ENCODE peak calls at places on chromosomes 13 and 19, in six cellular contexts. M, G, I, T, Y and L are unnamed samples.

GRCh38 chr19:45882652-45883585 is 3.0 kb downstream of the IRF2BP1 start:
- DNase-seq in M (peak), I (peak), T (peak), G (peak), Y (peak), L (peak)

GRCh38 chr13:67827992-67828391 is 597.9 kb upstream of the PCDH9 start:
- DNase-seq in I (no peak), Y (no peak), M (no peak), T (no peak), G (peak), L (no peak)

GRCh38 chr19:10852098-10852800 is 4.0 kb downstream of the C19orf38 start:
- DNase-seq in I (no peak), Y (no peak), M (peak), T (no peak), G (peak), L (no peak)

GRCh38 chr19:16828990-16829821 is at the start of gene SIN3B:
- DNase-seq in I (peak), M (peak), Y (peak), T (peak), G (peak), L (peak)

GRCh38 chr19:29767039-29767735 is 44.6 kb upstream of the CCNE1 start:
- DNase-seq in G (no peak), M (no peak), I (no peak), Y (no peak), T (no peak), L (no peak)

GRCh38 chr19:444677-445210 is 16.1 kb downstream of the SHC2 start:
- DNase-seq in M (no peak), G (no peak), Y (no peak), T (no peak), I (no peak), L (no peak)

GRCh38 chr19:45922281-45922680 is 7.7 kb upstream of the NANOS2 start:
- DNase-seq in Y (no peak), M (peak), G (peak), T (no peak), I (peak), L (peak)

GRCh38 chr13:99746857-99747710 is 224.5 kb downstream of the ZIC5 start:
- DNase-seq in T (no peak), M (no peak), G (no peak), I (no peak), Y (no peak), L (peak)

GRCh38 chr19:7916137-7916907 is 1.7 kb downstream of the TGFBR3L start:
- DNase-seq in M (peak), G (peak), T (peak), Y (peak), I (no peak), L (peak)

GRCh38 chr19:46416077-46416709 is 2.8 kb upstream of the CCDC8 start:
- DNase-seq in M (peak), I (peak), T (no peak), G (peak), Y (peak), L (peak)

GRCh38 chr19:49875801-49876421 is 1.2 kb downstream of the AKT1S1 start:
- DNase-seq in T (peak), M (peak), G (peak), I (no peak), Y (peak), L (peak)

GRCh38 chr19:33461256-33462111 is 60.1 kb downstream of the PEPD start:
- DNase-seq in T (no peak), G (no peak), I (no peak), M (no peak), Y (no peak), L (no peak)

GRCh38 chr19:31698352-31698751 is 349.1 kb upstream of the TSHZ3 start:
- DNase-seq in M (no peak), Y (no peak), T (no peak), G (no peak), I (no peak), L (peak)

GRCh38 chr13:79457948-79458347 is 23.0 kb upstream of the NDFIP2 start:
- DNase-seq in Y (no peak), M (peak), I (no peak), T (no peak), G (peak), L (no peak)
- TF ChIP-seq EZH2phosphoT487 in Y (no peak), M (no peak), I (no peak), T (no peak), G (no peak), L (no peak)

DNA sequence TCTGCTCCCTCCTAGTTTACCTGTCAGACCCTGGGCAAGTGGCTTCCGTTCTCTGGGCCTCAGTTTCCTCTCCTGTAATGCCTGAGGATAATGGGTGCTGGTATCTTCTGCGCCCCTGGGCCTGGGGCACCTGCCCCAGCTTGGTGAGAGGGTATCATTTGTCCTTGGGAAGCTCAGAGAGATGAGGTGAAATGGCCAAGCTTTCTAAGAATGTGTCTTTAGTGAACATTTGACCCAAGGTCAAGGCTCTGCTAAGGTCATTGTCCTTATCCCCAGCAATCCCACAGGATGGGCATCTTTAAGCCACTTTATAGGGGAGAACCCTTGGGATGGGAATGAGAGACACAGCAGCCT is 1.3 kb upstream of the NFIC start:
- DNase-seq in I (no peak), G (no peak), Y (no peak), M (no peak), T (no peak), L (no peak)
- H3K9ac ChIP-seq in I (peak), G (peak), Y (no peak), M (peak), T (no peak), L (no peak)

GRCh38 chr13:50732712-50733111 is 110.8 kb downstream of the DLEU7 start:
- DNase-seq in M (peak), Y (peak), T (no peak), I (no peak), G (no peak), L (no peak)

GRCh38 chr13:50733392-50733791 is 110.1 kb downstream of the DLEU7 start:
- DNase-seq in M (no peak), Y (no peak), G (no peak), T (no peak), I (no peak), L (no peak)

GRCh38 chr13:50729177-50729576 is 114.3 kb downstream of the DLEU7 start:
- DNase-seq in G (no peak), I (no peak), T (no peak), Y (no peak), M (no peak), L (no peak)

GRCh38 chr13:50730496-50731171 is 112.9 kb downstream of the DLEU7 start:
- DNase-seq in T (no peak), Y (no peak), I (no peak), G (no peak), M (no peak), L (no peak)

DNA sequence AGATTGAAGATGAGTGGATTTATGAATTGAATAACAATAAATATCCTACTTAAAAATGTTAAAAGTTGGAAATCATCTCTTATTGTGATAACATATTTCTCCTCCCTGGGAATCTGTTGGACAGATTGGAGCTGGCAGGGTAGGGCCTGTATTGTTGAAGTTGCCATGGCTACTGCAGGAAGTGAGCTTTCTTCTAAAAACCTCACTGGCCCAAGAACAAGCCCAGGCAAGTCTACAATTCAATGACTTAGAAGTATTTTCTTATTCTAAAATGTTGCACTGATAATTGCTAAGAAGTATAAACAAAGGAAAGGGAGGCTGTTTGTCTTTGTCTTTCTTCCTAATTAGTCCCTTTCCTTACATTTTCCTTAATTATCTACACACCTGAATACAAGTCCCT is 112.1 kb downstream of the DLEU7 start:
- DNase-seq in T (no peak), I (no peak), Y (no peak), M (peak), G (no peak), L (no peak)
- TF ChIP-seq EZH2phosphoT487 in T (no peak), I (no peak), Y (no peak), M (no peak), G (no peak), L (no peak)

GRCh38 chr13:101707659-101708058 is 255.2 kb downstream of the ITGBL1 start:
- DNase-seq in I (no peak), G (no peak), Y (no peak), T (no peak), M (no peak), L (no peak)
- H3K9ac ChIP-seq in I (no peak), G (no peak), Y (no peak), T (no peak), M (no peak), L (no peak)

GRCh38 chr19:3658004-3658822 is 31.6 kb upstream of the CACTIN start:
- DNase-seq in Y (no peak), G (no peak), T (no peak), M (no peak), I (no peak), L (no peak)

GRCh38 chr19:3655402-3656072 is 28.9 kb upstream of the CACTIN start:
- DNase-seq in M (peak), T (no peak), Y (peak), G (peak), I (no peak), L (no peak)

GRCh38 chr19:3656747-3657394 is 30.3 kb upstream of the CACTIN start:
- DNase-seq in Y (no peak), I (no peak), T (no peak), G (peak), M (no peak), L (no peak)

GRCh38 chr19:3657395-3657769 is 30.8 kb upstream of the CACTIN start:
- DNase-seq in I (no peak), T (no peak), M (no peak), Y (no peak), G (no peak), L (no peak)

GRCh38 chr19:3656073-3656746 is 29.6 kb upstream of the CACTIN start:
- DNase-seq in T (no peak), Y (no peak), G (peak), I (no peak), M (peak), L (no peak)
- TF ChIP-seq EZH2phosphoT487 in T (no peak), Y (no peak), G (no peak), I (no peak), M (no peak), L (no peak)

DNA sequence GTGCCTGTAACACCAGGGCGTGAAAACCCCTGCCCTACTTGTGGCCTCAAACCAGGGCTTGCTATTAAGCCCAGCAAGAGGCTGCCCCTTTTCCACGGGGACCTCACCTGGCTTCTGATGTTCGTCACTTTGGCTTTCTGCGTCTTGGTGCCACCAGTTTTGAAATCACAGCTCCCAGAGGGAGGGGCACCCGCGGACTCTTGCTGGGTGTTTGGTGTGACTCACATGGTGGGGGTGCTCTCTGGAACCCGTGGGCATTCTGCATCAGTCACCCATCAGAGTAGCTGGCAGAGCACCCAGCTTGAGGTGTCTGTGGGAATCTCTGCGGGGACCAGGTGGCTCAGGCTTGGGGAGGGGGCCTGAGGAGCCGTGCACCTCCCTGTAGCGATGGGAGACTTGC is 19.2 kb downstream of the SIPA1L3 start:
- DNase-seq in T (no peak), M (no peak), I (no peak), G (no peak), Y (no peak), L (no peak)
- H3K9ac ChIP-seq in T (no peak), M (no peak), I (no peak), G (no peak), Y (no peak), L (no peak)

GRCh38 chr13:44240611-44241010 is 133.0 kb upstream of the SERP2 start:
- DNase-seq in T (no peak), I (no peak), G (no peak), Y (no peak), M (no peak), L (no peak)

GRCh38 chr13:44236370-44236769 is 137.3 kb upstream of the SERP2 start:
- DNase-seq in I (no peak), Y (no peak), T (no peak), G (no peak), M (peak), L (no peak)

GRCh38 chr13:44238011-44238421 is 135.6 kb upstream of the SERP2 start:
- DNase-seq in I (no peak), T (no peak), Y (peak), M (peak), G (no peak), L (no peak)

GRCh38 chr13:44234566-44234965 is 139.1 kb upstream of the SERP2 start:
- DNase-seq in M (peak), Y (no peak), G (no peak), I (no peak), T (no peak), L (no peak)

GRCh38 chr13:44237276-44237767 is 136.3 kb upstream of the SERP2 start:
- DNase-seq in M (peak), T (no peak), Y (peak), G (peak), I (no peak), L (no peak)
- TF ChIP-seq EZH2phosphoT487 in M (no peak), T (no peak), Y (no peak), G (no peak), I (no peak), L (no peak)

DNA sequence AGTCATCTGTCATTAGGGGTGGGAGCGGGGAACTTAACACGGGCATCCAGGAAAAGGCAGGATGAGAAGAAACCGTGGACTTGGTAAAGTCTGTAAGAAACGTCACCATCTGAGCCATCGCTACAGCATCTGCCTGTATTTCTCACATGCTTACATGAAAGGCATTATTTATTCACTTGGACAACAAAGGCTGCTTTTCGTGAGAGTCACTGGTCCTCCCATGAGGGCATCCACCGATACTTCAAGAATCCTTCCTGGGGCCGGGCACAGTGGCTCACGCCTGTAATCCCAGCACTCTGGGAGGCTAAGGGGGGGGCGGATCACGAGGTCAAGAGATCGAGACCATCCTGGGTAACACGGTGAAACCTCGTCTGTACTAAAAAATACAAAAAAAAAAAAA is 16.1 kb downstream of the ZNF446 start:
- DNase-seq in T (peak), M (no peak), Y (no peak), G (no peak), I (no peak), L (no peak)
- H3K9ac ChIP-seq in T (no peak), M (no peak), Y (no peak), G (no peak), I (no peak), L (no peak)

DNA sequence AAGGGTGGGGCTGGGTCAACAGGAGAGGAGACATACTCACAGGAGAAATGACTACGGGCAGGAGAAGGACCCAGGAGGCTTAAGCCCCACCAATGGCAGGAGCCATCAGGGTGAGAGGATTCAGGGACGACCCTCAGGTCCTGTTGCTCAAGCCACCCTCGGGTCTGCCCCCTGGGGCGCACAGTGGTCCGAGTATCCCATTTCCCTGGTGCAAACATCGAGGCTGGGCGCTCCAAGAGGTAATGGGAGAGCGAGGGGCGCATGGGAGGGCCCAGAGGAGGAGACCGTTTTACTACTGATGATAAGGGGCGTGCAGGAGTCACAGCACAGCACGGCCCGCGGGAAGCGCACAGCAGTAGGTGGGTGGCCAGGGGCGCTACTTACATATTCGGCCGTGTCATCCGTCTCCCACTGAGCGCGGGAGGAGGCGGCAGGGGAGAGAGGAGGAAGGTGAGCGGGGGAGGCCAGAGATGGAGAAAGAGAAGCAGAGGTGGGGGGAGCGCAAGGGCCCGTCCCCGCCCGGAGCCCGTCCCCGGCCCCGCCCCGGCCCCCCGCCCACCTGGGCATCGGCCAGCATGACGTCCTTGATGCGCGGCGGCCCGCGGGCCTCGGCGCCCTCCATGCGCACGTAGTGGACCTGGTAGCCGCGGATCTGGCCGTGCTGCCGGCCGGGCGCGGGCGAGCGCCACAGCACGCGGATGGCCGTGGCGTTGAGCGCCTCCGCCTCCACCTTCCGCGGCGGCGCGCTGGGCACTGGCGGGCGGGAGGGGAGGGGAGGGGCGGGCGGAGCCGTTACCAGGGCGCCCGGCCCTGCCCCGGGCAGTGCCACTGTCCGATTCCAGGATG is 111.5 kb downstream of the PTPRS start:
- DNase-seq in T (no peak), Y (no peak), M (peak), I (no peak), G (peak), L (no peak)
- TF ChIP-seq EZH2phosphoT487 in T (no peak), Y (no peak), M (no peak), I (no peak), G (no peak), L (no peak)